ENCODE peak calls at places on chromosomes 16 and 17, in nine cellular contexts. S, B, L, Y, J, N, Q, R and U are unnamed samples.

GRCh38 chr16:15705064-15705565 is 55.1 kb downstream of the NDE1 start:
- DNase-seq in R (no peak), L (no peak), N (no peak), Y (no peak), J (no peak), S (no peak), B (no peak), Q (no peak), U (no peak)

GRCh38 chr17:35523296-35523695 is 14.2 kb downstream of the SLFN12L start:
- DNase-seq in S (no peak), L (no peak), Y (no peak), Q (no peak), B (no peak), N (no peak), J (no peak), R (no peak), U (no peak)

GRCh38 chr17:48576479-48577309 is 1.5 kb downstream of the HOXB4 start:
- DNase-seq in B (no peak), J (no peak), N (peak), L (no peak), S (no peak), Y (no peak), Q (peak), R (no peak), U (no peak)

GRCh38 chr17:48192321-48192731 is 84.8 kb downstream of the SNX11 start:
- DNase-seq in Y (no peak), Q (peak), J (no peak), S (no peak), L (no peak), R (no peak), N (no peak), B (no peak), U (no peak)

GRCh38 chr16:30382398-30383015 is at the start of gene SEPTIN1:
- DNase-seq in J (no peak), S (no peak), N (no peak), Y (no peak), R (no peak), B (no peak), Q (no peak), L (peak), U (no peak)

GRCh38 chr17:45364531-45365390 is 47.9 kb upstream of the MAP3K14 start:
- DNase-seq in N (no peak), Y (no peak), Q (peak), R (peak), S (no peak), J (no peak), B (no peak), L (no peak), U (peak)

GRCh38 chr16:76650579-76650978 is 373.4 kb downstream of the CNTNAP4 start:
- DNase-seq in Y (no peak), B (no peak), J (no peak), R (no peak), L (no peak), N (no peak), S (no peak), Q (no peak), U (no peak)

GRCh38 chr17:8185580-8186445 is 4.2 kb downstream of the BORCS6 start:
- DNase-seq in L (peak), B (peak), J (peak), Y (peak), S (peak), R (peak), N (peak), Q (peak), U (peak)

GRCh38 chr16:26701243-26701886 is 365.4 kb upstream of the C16orf82 start:
- DNase-seq in J (no peak), B (no peak), S (no peak), Q (no peak), L (no peak), N (no peak), R (no peak), Y (no peak), U (no peak)

GRCh38 chr17:37774508-37774907 is 29.6 kb upstream of the HNF1B start:
- DNase-seq in R (no peak), Q (no peak), N (no peak), S (no peak), L (peak), B (no peak), Y (no peak), J (no peak), U (no peak)

GRCh38 chr16:22232277-22233049 is 26.4 kb downstream of the EEF2K start:
- DNase-seq in Y (no peak), B (no peak), Q (no peak), N (peak), S (peak), J (no peak), R (no peak), L (no peak), U (no peak)

GRCh38 chr16:61900482-61900881 is 135.8 kb downstream of the CDH8 start:
- DNase-seq in S (no peak), Y (no peak), J (no peak), Q (no peak), L (no peak), N (no peak), B (no peak), R (no peak), U (no peak)

GRCh38 chr17:49204521-49204920 is 5.9 kb downstream of the GNGT2 start:
- DNase-seq in B (no peak), J (no peak), Y (no peak), L (no peak), Q (no peak), N (no peak), S (no peak), R (no peak), U (no peak)

DNA sequence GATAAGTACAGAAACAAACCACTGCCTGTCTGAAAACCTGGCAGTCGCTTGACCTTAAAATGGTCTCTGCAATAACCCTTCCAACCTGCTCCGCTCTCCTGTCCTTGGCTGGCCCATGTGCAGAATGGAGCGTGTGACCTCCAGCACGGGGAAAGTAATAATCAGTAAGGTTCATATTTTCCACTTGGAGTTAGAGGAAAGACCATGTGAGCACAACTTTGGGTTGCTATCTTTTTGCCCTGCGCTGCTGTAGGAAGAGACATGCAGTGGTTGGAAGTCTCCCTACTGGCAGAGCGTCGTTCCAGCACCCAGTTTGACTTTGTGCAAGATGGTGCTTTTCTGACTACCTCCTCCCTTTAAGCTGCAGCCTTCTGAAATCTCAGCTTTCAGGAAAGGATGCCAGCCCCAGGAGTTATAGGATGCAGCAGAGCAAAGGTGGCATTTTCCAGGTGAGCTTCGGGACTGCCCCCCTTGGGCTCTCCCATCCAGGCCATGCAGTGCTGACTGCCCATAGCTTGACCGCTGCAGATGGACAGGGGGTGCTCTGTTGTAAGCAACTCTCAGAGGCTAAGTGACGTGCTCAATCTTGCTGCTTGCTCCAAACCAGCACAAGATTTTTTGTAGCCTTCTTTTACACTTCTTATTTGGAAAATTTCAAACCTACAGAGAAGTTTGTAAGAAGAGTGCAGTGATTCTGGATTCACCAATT is 110.7 kb upstream of the NOL11 start:
- DNase-seq in Q (no peak), B (peak), S (peak), R (no peak), Y (peak), L (no peak), J (no peak), N (no peak), U (no peak)
- TF ChIP-seq CTCF in Q (peak), B (no peak), S (no peak), R (no peak), Y (no peak), L (no peak), J (no peak), N (no peak), U (no peak)

DNA sequence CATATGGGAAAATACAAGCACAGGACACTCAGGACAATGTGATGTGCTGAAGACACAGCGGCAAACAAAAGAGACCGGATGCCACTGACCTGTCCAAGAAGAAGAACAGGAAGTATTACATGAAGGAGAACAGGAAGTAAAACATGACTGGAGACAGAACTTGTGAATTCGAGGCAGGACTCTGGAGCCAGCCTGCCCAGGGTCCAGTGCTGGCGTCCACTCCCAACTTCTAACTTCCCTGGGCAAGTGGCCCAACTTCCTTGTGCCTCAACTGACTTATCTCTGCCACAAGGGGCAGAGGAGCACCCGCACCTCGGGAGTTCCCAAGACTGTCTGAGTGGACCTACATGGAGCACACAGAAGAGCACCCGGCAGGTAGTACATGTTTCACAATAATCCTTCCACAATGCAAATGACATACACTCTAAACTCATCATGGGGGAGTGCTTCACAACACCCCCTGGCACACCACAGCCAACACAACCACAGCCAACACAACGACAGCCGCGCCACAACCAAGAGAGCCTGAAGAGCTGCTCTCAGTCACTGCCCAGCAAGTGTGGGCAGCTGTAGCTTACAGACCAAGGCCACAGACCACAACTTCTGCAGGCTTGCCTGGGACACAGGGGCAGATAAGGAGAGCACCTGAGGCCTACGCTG is 36.6 kb downstream of the ANKRD11 start:
- DNase-seq in Y (no peak), B (no peak), L (no peak), J (no peak), N (no peak), Q (no peak), R (no peak), S (peak), U (no peak)
- TF ChIP-seq CTCF in Y (no peak), B (peak), L (no peak), J (no peak), N (no peak), Q (peak), R (no peak), S (no peak), U (no peak)

DNA sequence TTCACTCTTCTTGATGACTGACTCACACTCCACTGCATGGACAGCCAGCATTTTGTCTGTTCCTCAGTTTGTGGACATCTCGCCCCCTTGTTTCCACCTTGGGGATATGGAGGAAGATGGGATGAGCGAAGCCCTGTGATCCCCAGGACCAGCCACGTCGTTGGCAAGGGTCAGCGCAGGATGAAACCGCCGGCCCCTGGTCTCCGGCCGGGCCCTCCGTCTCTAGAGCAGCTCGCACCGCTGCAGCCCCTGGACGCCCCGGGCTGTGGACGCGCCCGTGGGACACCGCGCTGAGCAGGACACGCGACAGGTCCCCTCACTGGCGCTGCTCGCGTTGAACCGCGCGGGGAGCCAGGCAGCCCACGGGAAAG is 604 bp upstream of the ZC3H18 start:
- DNase-seq in Y (no peak), B (no peak), S (no peak), J (peak), Q (peak), L (no peak), N (no peak), R (no peak), U (no peak)
- TF ChIP-seq CTCF in Y (no peak), B (no peak), S (no peak), J (no peak), Q (no peak), L (no peak), N (no peak), R (no peak), U (no peak)

GRCh38 chr17:80413771-80414507 is 1.0 kb upstream of the ENDOV start:
- DNase-seq in J (no peak), Y (no peak), Q (no peak), N (no peak), S (no peak), L (no peak), B (no peak), R (no peak), U (no peak)
- TF ChIP-seq CTCF in J (no peak), Y (no peak), Q (no peak), N (no peak), S (no peak), L (no peak), B (no peak), R (no peak), U (no peak)

DNA sequence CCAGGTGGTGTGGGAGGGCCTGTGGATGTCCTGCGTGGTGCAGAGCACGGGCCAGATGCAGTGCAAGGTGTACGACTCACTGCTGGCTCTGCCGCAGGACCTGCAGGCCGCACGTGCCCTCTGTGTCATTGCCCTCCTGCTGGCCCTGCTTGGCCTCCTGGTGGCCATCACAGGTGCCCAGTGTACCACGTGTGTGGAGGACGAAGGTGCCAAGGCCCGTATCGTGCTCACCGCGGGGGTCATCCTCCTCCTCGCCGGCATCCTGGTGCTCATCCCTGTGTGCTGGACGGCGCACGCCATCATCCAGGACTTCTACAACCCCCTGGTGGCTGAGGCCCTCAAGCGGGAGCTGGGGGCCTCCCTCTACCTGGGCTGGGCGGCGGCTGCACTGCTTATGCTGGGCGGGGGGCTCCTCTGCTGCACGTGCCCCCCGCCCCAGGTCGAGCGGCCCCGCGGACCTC is 798 bp downstream of the CLDN9 start:
- DNase-seq in Q (peak), Y (no peak), L (no peak), S (no peak), J (no peak), N (no peak), B (no peak), R (no peak), U (no peak)
- TF ChIP-seq CTCF in Q (peak), Y (no peak), L (no peak), S (no peak), J (no peak), N (no peak), B (no peak), R (no peak), U (no peak)

GRCh38 chr17:40443196-40443987 is at the start of gene IGFBP4:
- DNase-seq in S (peak), Y (peak), N (peak), L (peak), R (peak), Q (peak), J (peak), B (peak), U (no peak)

GRCh38 chr17:40445769-40446468 is 2.7 kb downstream of the IGFBP4 start:
- DNase-seq in S (no peak), Q (no peak), R (no peak), N (no peak), Y (no peak), L (no peak), B (no peak), J (no peak), U (no peak)

GRCh38 chr17:40447148-40447644 is 3.9 kb downstream of the IGFBP4 start:
- DNase-seq in J (no peak), N (no peak), R (no peak), Y (no peak), S (no peak), B (peak), L (no peak), Q (no peak), U (no peak)

GRCh38 chr17:40442392-40443195 is 656 bp upstream of the IGFBP4 start:
- DNase-seq in Q (no peak), B (peak), R (no peak), J (peak), L (no peak), S (no peak), N (no peak), Y (no peak), U (no peak)

DNA sequence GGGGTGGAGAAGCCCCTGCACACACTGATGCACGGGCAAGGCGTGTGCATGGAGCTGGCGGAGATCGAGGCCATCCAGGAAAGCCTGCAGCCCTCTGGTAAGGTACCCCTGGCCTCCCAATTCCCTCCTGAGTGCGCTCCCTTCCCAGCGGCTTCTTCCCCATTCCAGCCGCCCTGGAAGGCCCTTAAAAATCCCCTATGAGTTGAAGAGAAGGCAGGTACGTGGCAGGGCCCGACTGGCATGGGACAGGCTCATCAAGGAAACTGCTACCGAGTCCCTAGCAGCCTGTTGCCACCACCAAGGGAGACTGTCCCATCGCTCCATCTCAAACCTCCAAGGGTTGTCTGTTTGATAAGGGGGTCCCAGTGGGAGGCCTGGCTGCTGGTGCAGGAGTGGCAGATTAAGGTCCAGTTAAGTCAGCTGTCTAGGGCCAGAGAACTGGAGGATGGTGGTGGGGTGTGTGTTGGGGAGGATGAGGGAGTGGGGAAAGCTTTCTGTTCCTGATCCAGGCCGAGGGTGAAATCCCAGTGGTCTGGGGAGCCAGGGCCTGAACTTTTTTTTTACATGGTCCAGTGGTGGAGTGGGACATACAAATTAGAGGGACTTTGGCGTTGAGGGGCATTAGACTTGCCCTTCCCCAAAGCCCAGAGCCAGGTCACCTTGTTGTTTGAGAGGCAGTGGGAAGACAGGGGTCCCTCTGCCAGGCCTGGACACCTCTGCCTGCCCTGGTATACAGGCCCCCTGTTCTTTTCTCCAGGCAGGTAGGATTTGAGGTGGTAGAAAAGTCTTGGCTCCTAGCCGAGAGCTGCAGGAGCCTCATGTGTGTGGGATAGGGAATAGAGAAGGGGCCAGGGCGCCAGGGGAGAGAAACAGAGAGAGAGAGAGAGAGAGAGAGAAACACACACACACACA is 994 bp downstream of the IGFBP4 start:
- DNase-seq in L (no peak), J (no peak), R (no peak), Q (peak), Y (no peak), B (no peak), N (no peak), S (no peak), U (no peak)
- TF ChIP-seq CTCF in L (no peak), J (no peak), R (no peak), Q (peak), Y (no peak), B (no peak), N (no peak), S (no peak), U (no peak)

GRCh38 chr17:27339198-27339835 is 45.4 kb downstream of the WSB1 start:
- DNase-seq in Y (no peak), S (no peak), B (no peak), J (no peak), L (no peak), R (no peak), N (no peak), Q (no peak), U (no peak)
- TF ChIP-seq CTCF in Y (no peak), S (no peak), B (no peak), J (no peak), L (no peak), R (no peak), N (no peak), Q (no peak), U (no peak)

GRCh38 chr17:19368119-19368660 is 5.7 kb upstream of the B9D1 start:
- DNase-seq in N (no peak), Q (peak), J (no peak), S (no peak), B (no peak), L (no peak), R (no peak), Y (no peak), U (no peak)
- TF ChIP-seq CTCF in N (no peak), Q (no peak), J (no peak), S (no peak), B (no peak), L (no peak), R (no peak), Y (no peak), U (no peak)

GRCh38 chr17:14050616-14051015 is 18.7 kb upstream of the COX10 start:
- DNase-seq in R (no peak), N (no peak), J (no peak), S (no peak), L (no peak), Q (no peak), B (no peak), Y (no peak), U (no peak)

GRCh38 chr17:14048169-14048568 is 21.1 kb upstream of the COX10 start:
- DNase-seq in N (no peak), Q (peak), L (peak), Y (no peak), R (no peak), B (no peak), S (no peak), J (no peak), U (no peak)

GRCh38 chr17:14057591-14057990 is 11.7 kb upstream of the COX10 start:
- DNase-seq in Y (no peak), J (no peak), Q (no peak), R (no peak), B (no peak), L (no peak), N (no peak), S (no peak), U (no peak)

GRCh38 chr17:14051692-14052091 is 17.6 kb upstream of the COX10 start:
- DNase-seq in S (no peak), J (no peak), L (no peak), N (no peak), B (no peak), R (no peak), Y (no peak), Q (no peak), U (no peak)

DNA sequence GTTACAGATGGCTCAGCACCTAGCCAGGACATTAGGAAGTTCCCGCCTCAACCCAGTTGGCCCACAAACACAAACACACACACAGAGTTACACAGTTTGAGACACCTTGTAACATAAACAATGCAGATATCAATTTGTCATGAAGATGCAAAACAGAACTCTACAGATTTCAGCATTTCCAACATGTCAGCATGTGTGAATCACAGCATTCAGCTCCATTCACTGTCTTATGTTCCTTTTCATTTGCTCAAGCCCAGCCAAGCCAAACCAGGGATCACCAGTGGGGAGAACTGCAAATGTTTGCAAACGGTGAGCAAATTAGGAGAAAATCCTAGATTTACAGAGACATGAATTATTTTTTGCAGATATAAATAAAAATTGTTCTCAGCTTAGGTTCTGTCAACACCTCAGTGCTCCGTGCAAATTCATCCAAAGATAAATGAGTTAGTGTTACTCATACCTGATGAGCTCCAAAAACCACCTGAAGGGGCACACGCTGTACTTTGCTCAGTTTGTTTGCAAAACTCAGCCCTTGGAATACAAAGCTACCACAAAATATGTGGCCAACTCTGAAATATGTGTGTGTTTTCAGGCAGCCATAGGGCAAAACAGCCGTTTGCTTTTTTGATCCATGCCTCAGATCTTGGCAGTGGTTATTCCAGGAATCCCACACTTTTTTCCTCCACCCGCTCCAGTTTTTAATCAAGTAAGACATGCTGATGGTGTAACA is 16.3 kb upstream of the COX10 start:
- DNase-seq in N (no peak), B (no peak), J (no peak), Q (no peak), L (no peak), R (no peak), Y (no peak), S (no peak), U (no peak)
- TF ChIP-seq CTCF in N (no peak), B (no peak), J (no peak), Q (no peak), L (no peak), R (no peak), Y (no peak), S (no peak), U (no peak)